ENCODE peak calls at places on chromosomes 12 and 14, in eight cellular contexts. Y, S, G, D, U, V, Z and J are unnamed samples.

GRCh38 chr14:34826661-34827060 is 48.5 kb downstream of the BAZ1A start:
- DNase-seq in Y (no peak), S (no peak), G (no peak), D (no peak), U (no peak), V (no peak), Z (no peak), J (no peak)

GRCh38 chr14:92352158-92352985 is 29.4 kb downstream of the SLC24A4 start:
- DNase-seq in Y (no peak), S (peak), G (peak), D (peak), U (no peak), V (peak), Z (no peak), J (no peak)

GRCh38 chr12:58105225-58106119 is 164.1 kb downstream of the ATP23 start:
- DNase-seq in Y (no peak), S (no peak), G (no peak), D (no peak), U (no peak), V (no peak), Z (no peak), J (no peak)

GRCh38 chr14:64720190-64720589 is 16.0 kb downstream of the PLEKHG3 start:
- DNase-seq in Y (no peak), S (no peak), G (no peak), D (no peak), U (no peak), V (no peak), Z (no peak), J (peak)

GRCh38 chr14:97456958-97457357 is 659.8 kb downstream of the VRK1 start:
- DNase-seq in Y (no peak), S (no peak), G (no peak), D (peak), U (no peak), V (peak), Z (no peak), J (no peak)

GRCh38 chr14:95059126-95059525 is 98.2 kb downstream of the DICER1 start:
- DNase-seq in Y (no peak), S (no peak), G (no peak), D (no peak), U (no peak), V (no peak), Z (no peak), J (no peak)

GRCh38 chr12:12954361-12954760 is 2.4 kb upstream of the GPRC5D start:
- DNase-seq in Y (peak), S (no peak), G (no peak), D (no peak), U (no peak), V (no peak), Z (no peak), J (no peak)

GRCh38 chr14:29216316-29216715 is 449.7 kb downstream of the FOXG1 start:
- DNase-seq in Y (no peak), S (peak), G (no peak), D (no peak), U (no peak), V (no peak), Z (peak), J (no peak)

GRCh38 chr14:100879194-100879593 is 24.3 kb downstream of the RTL1 start:
- DNase-seq in Y (no peak), S (no peak), G (no peak), D (no peak), U (no peak), V (no peak), Z (no peak), J (no peak)

GRCh38 chr14:60922050-60922449 is 58.8 kb downstream of the TRMT5 start:
- DNase-seq in Y (no peak), S (peak), G (no peak), D (no peak), U (no peak), V (peak), Z (no peak), J (no peak)

GRCh38 chr14:30621354-30621953 is 665 bp upstream of the SCFD1 start:
- DNase-seq in Y (no peak), S (peak), G (no peak), D (peak), U (peak), V (peak), Z (no peak), J (no peak)

GRCh38 chr12:9319044-9319841 is 111.0 kb upstream of the PZP start:
- DNase-seq in Y (no peak), S (no peak), G (peak), D (no peak), U (no peak), V (no peak), Z (no peak), J (no peak)

GRCh38 chr12:24488091-24488596 is 460.8 kb downstream of the BCAT1 start:
- DNase-seq in Y (no peak), S (no peak), G (no peak), D (no peak), U (no peak), V (no peak), Z (no peak), J (no peak)

GRCh38 chr12:52828156-52829090 is 5.7 kb downstream of the KRT79 start:
- DNase-seq in Y (no peak), S (no peak), G (no peak), D (no peak), U (no peak), V (no peak), Z (no peak), J (no peak)

GRCh38 chr12:57010627-57011224 is 4.4 kb upstream of the ZBTB39 start:
- DNase-seq in Y (no peak), S (no peak), G (no peak), D (no peak), U (no peak), V (no peak), Z (no peak), J (no peak)

GRCh38 chr14:49461529-49462401 is 124.4 kb downstream of the RPS29 start:
- DNase-seq in Y (peak), S (peak), G (peak), D (peak), U (peak), V (peak), Z (peak), J (peak)

GRCh38 chr12:78885466-78885865 is 20.9 kb downstream of the SYT1 start:
- DNase-seq in Y (no peak), S (no peak), G (no peak), D (no peak), U (no peak), V (no peak), Z (peak), J (no peak)

GRCh38 chr14:24879661-24880381 is 170.1 kb downstream of the STXBP6 start:
- DNase-seq in Y (no peak), S (no peak), G (no peak), D (no peak), U (peak), V (no peak), Z (no peak), J (no peak)

GRCh38 chr12:22709292-22709691 is 84.3 kb downstream of the ETNK1 start:
- DNase-seq in Y (no peak), S (no peak), G (peak), D (no peak), U (peak), V (peak), Z (peak), J (no peak)

GRCh38 chr14:59428581-59429012 is 36.6 kb downstream of the GPR135 start:
- DNase-seq in Y (no peak), S (no peak), G (no peak), D (no peak), U (no peak), V (no peak), Z (no peak), J (no peak)

GRCh38 chr12:53267309-53268008 is 640 bp upstream of the ESPL1 start:
- DNase-seq in Y (no peak), S (no peak), G (peak), D (peak), U (no peak), V (no peak), Z (no peak), J (no peak)

GRCh38 chr12:116465892-116466291 is 93.3 kb upstream of the MAP1LC3B2 start:
- DNase-seq in Y (no peak), S (no peak), G (peak), D (no peak), U (no peak), V (no peak), Z (no peak), J (no peak)

GRCh38 chr14:50859296-50859624 is 12.6 kb upstream of the ABHD12B start:
- DNase-seq in Y (no peak), S (no peak), G (no peak), D (no peak), U (no peak), V (no peak), Z (peak), J (no peak)

GRCh38 chr12:105670664-105671063 is 340.2 kb downstream of the C12orf75 start:
- DNase-seq in Y (no peak), S (no peak), G (no peak), D (no peak), U (no peak), V (no peak), Z (no peak), J (peak)

GRCh38 chr14:32468955-32469354 is 139.9 kb downstream of the AKAP6 start:
- DNase-seq in Y (no peak), S (no peak), G (no peak), D (no peak), U (no peak), V (peak), Z (no peak), J (peak)

GRCh38 chr12:86723326-86723725 is 467.1 kb upstream of the MGAT4C start:
- DNase-seq in Y (no peak), S (no peak), G (no peak), D (no peak), U (no peak), V (peak), Z (no peak), J (no peak)